ENCODE peak calls at places on chromosomes 16 and 17, in four cellular contexts. M, V, E and B are unnamed samples.

GRCh38 chr16:1291576-1291974 is 17.9 kb upstream of the UBE2I start:
- DNase-seq in M (no peak), V (no peak), E (no peak), B (no peak)

GRCh38 chr16:30145692-30146091 is 22.7 kb upstream of the MAPK3 start:
- DNase-seq in M (no peak), V (no peak), E (no peak), B (no peak)

GRCh38 chr17:40617678-40618240 is 29.9 kb downstream of the SMARCE1 start:
- DNase-seq in M (no peak), V (no peak), E (peak), B (peak)

GRCh38 chr16:8044796-8045195 is 545.5 kb downstream of the TMEM114 start:
- DNase-seq in M (no peak), V (no peak), E (no peak), B (no peak)

GRCh38 chr16:24203675-24204074 is 52.5 kb upstream of the CACNG3 start:
- DNase-seq in M (no peak), V (peak), E (no peak), B (no peak)

GRCh38 chr16:57060323-57061083 is 31.9 kb upstream of the CPNE2 start:
- DNase-seq in M (no peak), V (no peak), E (no peak), B (peak)

GRCh38 chr16:53504161-53504663 is 1.2 kb upstream of the AKTIP start:
- DNase-seq in M (peak), V (no peak), E (no peak), B (peak)

GRCh38 chr17:72717676-72718075 is 374.8 kb downstream of the SLC39A11 start:
- DNase-seq in M (no peak), V (no peak), E (no peak), B (no peak)

GRCh38 chr17:3636908-3637373 is 381 bp downstream of the CTNS start:
- DNase-seq in M (no peak), V (no peak), E (no peak), B (no peak)

GRCh38 chr16:74997042-74997491 is 1.8 kb upstream of the ZNRF1 start:
- DNase-seq in M (no peak), V (no peak), E (peak), B (no peak)

GRCh38 chr16:67179421-67180080 is 4.2 kb downstream of the MATCAP1 start:
- DNase-seq in M (peak), V (no peak), E (no peak), B (no peak)

GRCh38 chr16:75660321-75660720 is 12.7 kb downstream of the TERF2IP start:
- DNase-seq in M (no peak), V (no peak), E (no peak), B (no peak)

GRCh38 chr17:29383687-29384086 is 6.5 kb upstream of the TAOK1 start:
- DNase-seq in M (no peak), V (no peak), E (no peak), B (no peak)

GRCh38 chr16:7745321-7745720 is 412.7 kb downstream of the RBFOX1 start:
- DNase-seq in M (no peak), V (no peak), E (no peak), B (no peak)

GRCh38 chr17:81870978-81871386 is at the start of gene ARHGDIA:
- DNase-seq in M (no peak), V (no peak), E (no peak), B (no peak)

GRCh38 chr16:1488054-1488601 is 616 bp downstream of the PTX4 start:
- DNase-seq in M (no peak), V (no peak), E (no peak), B (no peak)

GRCh38 chr17:50542795-50543774 is 3.9 kb upstream of the SPATA20 start:
- DNase-seq in M (no peak), V (no peak), E (peak), B (no peak)

GRCh38 chr17:19341211-19341631 is 21.3 kb downstream of the B9D1 start:
- DNase-seq in M (no peak), V (no peak), E (no peak), B (no peak)

GRCh38 chr17:6138761-6139446 is 68.7 kb downstream of the WSCD1 start:
- DNase-seq in M (no peak), V (no peak), E (no peak), B (no peak)

GRCh38 chr16:48623304-48624016 is 13.5 kb upstream of the N4BP1 start:
- DNase-seq in M (peak), V (peak), E (peak), B (peak)

GRCh38 chr17:50532452-50533024 is at the start of gene EPN3:
- DNase-seq in M (no peak), V (no peak), E (no peak), B (peak)

GRCh38 chr17:19457830-19458271 is 46.8 kb downstream of the RNF112 start:
- DNase-seq in M (no peak), V (no peak), E (no peak), B (no peak)

GRCh38 chr16:74580828-74581227 is 26.1 kb downstream of the GLG1 start:
- DNase-seq in M (no peak), V (peak), E (no peak), B (no peak)

GRCh38 chr16:47213761-47214440 is 70.2 kb upstream of the NETO2 start:
- DNase-seq in M (no peak), V (no peak), E (no peak), B (no peak)

GRCh38 chr17:41404024-41404651 is 6.7 kb upstream of the KRT31 start:
- DNase-seq in M (peak), V (no peak), E (peak), B (no peak)

GRCh38 chr17:9839433-9839832 is 13.7 kb downstream of the GLP2R start:
- DNase-seq in M (no peak), V (no peak), E (no peak), B (no peak)

GRCh38 chr16:65481956-65482355 is 360.1 kb upstream of the CDH11 start:
- DNase-seq in M (no peak), V (no peak), E (no peak), B (no peak)

GRCh38 chr17:42520540-42520951 is 15.5 kb upstream of the NAGLU start:
- DNase-seq in M (peak), V (no peak), E (peak), B (no peak)

GRCh38 chr16:11361043-11361442 is 15.8 kb downstream of the RMI2 start:
- DNase-seq in M (no peak), V (no peak), E (no peak), B (no peak)

GRCh38 chr17:15999974-16000827 is 577 bp downstream of the TTC19 start:
- DNase-seq in M (peak), V (no peak), E (peak), B (no peak)

GRCh38 chr17:56583772-56584171 is 9.7 kb upstream of the NOG start:
- DNase-seq in M (no peak), V (no peak), E (no peak), B (no peak)

GRCh38 chr17:44108440-44109311 is 14.8 kb downstream of the HDAC5 start:
- DNase-seq in M (peak), V (no peak), E (peak), B (peak)

GRCh38 chr16:53775821-53776431 is 72.0 kb downstream of the FTO start:
- DNase-seq in M (no peak), V (no peak), E (peak), B (no peak)

GRCh38 chr17:43517615-43518386 is 28.3 kb downstream of the ETV4 start:
- DNase-seq in M (no peak), V (peak), E (no peak), B (no peak)

GRCh38 chr17:43020030-43020621 is 2.1 kb downstream of the VAT1 start:
- DNase-seq in M (peak), V (no peak), E (no peak), B (no peak)

GRCh38 chr17:57889892-57890856 is 40.3 kb upstream of the MRPS23 start:
- DNase-seq in M (no peak), V (no peak), E (no peak), B (peak)

GRCh38 chr17:74317071-74317470 is 9.0 kb upstream of the KIF19 start:
- DNase-seq in M (no peak), V (no peak), E (no peak), B (no peak)

GRCh38 chr16:84449156-84450140 is 55.0 kb downstream of the MEAK7 start:
- DNase-seq in M (no peak), V (no peak), E (no peak), B (no peak)

GRCh38 chr16:84446086-84446485 is 58.4 kb downstream of the MEAK7 start:
- DNase-seq in M (no peak), V (no peak), E (no peak), B (no peak)

GRCh38 chr16:84448444-84448843 is 56.0 kb downstream of the MEAK7 start:
- DNase-seq in M (no peak), V (no peak), E (no peak), B (no peak)

GRCh38 chr16:84444476-84444875 is 60.0 kb downstream of the MEAK7 start:
- DNase-seq in M (no peak), V (no peak), E (no peak), B (no peak)

GRCh38 chr16:84446596-84447392 is 57.7 kb downstream of the MEAK7 start:
- DNase-seq in M (no peak), V (no peak), E (no peak), B (no peak)
- TF ChIP-seq NFIC in M (no peak), V (no peak), E (no peak), B (no peak)

GRCh38 chr17:1730345-1731193 is 6.1 kb downstream of the WDR81 start:
- DNase-seq in M (peak), V (no peak), E (no peak), B (peak)
- H3K4me2 ChIP-seq in M (peak), V (no peak), E (no peak), B (no peak)

GRCh38 chr16:3216263-3216640 is 18.7 kb downstream of the ZNF200 start:
- DNase-seq in M (no peak), V (no peak), E (no peak), B (no peak)
- TF ChIP-seq NFIC in M (no peak), V (no peak), E (no peak), B (no peak)

DNA sequence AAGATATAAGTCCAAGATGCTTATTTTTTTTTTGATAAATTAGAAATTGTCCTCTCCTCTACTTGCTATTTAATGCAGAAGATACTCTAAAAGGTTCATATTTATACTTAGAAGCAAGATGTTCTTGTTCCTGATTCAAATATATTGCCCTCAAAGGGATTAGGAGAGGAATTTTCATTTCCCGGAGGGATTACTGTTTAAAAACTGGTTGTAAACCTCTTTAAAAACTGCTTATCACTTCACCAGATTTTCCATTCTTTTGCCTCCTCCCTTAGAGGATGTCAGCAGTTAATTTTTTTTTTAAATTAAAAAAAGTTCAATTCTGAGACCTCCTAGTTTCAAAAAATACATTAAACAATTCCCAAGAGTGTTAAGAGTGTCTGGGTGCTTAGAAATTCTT is 2.8 kb downstream of the TENT4B start:
- DNase-seq in M (no peak), V (no peak), E (no peak), B (no peak)
- H3K4me2 ChIP-seq in M (peak), V (peak), E (peak), B (peak)

GRCh38 chr16:84607694-84608093 is 10.2 kb downstream of the COTL1 start:
- DNase-seq in M (peak), V (no peak), E (no peak), B (no peak)
- TF ChIP-seq NFIC in M (peak), V (no peak), E (no peak), B (no peak)